ENCODE peak calls at places on chromosomes 7 and 10, in eight cellular contexts. One of them, this sample, is unnamed.

GRCh38 chr7:32357535-32358277 is 132.5 kb downstream of the LSM5 start:
- DNase-seq in cardiac muscle cell: no peak
- DNase-seq in mammary epithelial cell: peak; percentile 22
- DNase-seq in stomach: no peak
- DNase-seq in WERI-Rb-1: peak; percentile 39
- DNase-seq in epithelial cell of proximal tubule: no peak
- DNase-seq in lung: no peak
- DNase-seq in GM20000: no peak
- DNase-seq in this sample: peak; percentile 13

GRCh38 chr10:78149193-78149592 is 115.5 kb downstream of the RPS24 start:
- DNase-seq in cardiac muscle cell: no peak
- DNase-seq in mammary epithelial cell: peak; percentile 14
- DNase-seq in stomach: no peak
- DNase-seq in WERI-Rb-1: no peak
- DNase-seq in epithelial cell of proximal tubule: peak; percentile 27
- DNase-seq in lung: no peak
- DNase-seq in GM20000: no peak
- DNase-seq in this sample: no peak

GRCh38 chr7:17549406-17549805 is 251.0 kb downstream of the AHR start:
- DNase-seq in cardiac muscle cell: no peak
- DNase-seq in mammary epithelial cell: no peak
- DNase-seq in stomach: no peak
- DNase-seq in WERI-Rb-1: no peak
- DNase-seq in epithelial cell of proximal tubule: no peak
- DNase-seq in lung: no peak
- DNase-seq in GM20000: no peak
- DNase-seq in this sample: no peak

GRCh38 chr7:19489162-19489820 is 219.5 kb downstream of the POLR1F start:
- DNase-seq in cardiac muscle cell: no peak
- DNase-seq in mammary epithelial cell: no peak
- DNase-seq in stomach: no peak
- DNase-seq in WERI-Rb-1: no peak
- DNase-seq in epithelial cell of proximal tubule: no peak
- DNase-seq in lung: no peak
- DNase-seq in GM20000: no peak
- DNase-seq in this sample: no peak

GRCh38 chr10:114301951-114302710 is 63.1 kb downstream of the VWA2 start:
- DNase-seq in cardiac muscle cell: no peak
- DNase-seq in mammary epithelial cell: no peak
- DNase-seq in stomach: no peak
- DNase-seq in WERI-Rb-1: no peak
- DNase-seq in epithelial cell of proximal tubule: no peak
- DNase-seq in lung: no peak
- DNase-seq in GM20000: no peak
- DNase-seq in this sample: no peak

GRCh38 chr10:48931188-48931587 is 8.5 kb downstream of the LRRC18 start:
- DNase-seq in cardiac muscle cell: peak; percentile 36
- DNase-seq in mammary epithelial cell: no peak
- DNase-seq in stomach: no peak
- DNase-seq in WERI-Rb-1: no peak
- DNase-seq in epithelial cell of proximal tubule: no peak
- DNase-seq in lung: no peak
- DNase-seq in GM20000: no peak
- DNase-seq in this sample: no peak

GRCh38 chr7:25495342-25495855 is 267.1 kb upstream of the NPVF start:
- DNase-seq in cardiac muscle cell: peak; percentile 52
- DNase-seq in mammary epithelial cell: no peak
- DNase-seq in stomach: no peak
- DNase-seq in WERI-Rb-1: peak; percentile 53
- DNase-seq in epithelial cell of proximal tubule: no peak
- DNase-seq in lung: no peak
- DNase-seq in GM20000: no peak
- DNase-seq in this sample: no peak

GRCh38 chr10:23533212-23533611 is 94.3 kb downstream of the OTUD1 start:
- DNase-seq in cardiac muscle cell: no peak
- DNase-seq in mammary epithelial cell: no peak
- DNase-seq in stomach: no peak
- DNase-seq in WERI-Rb-1: no peak
- DNase-seq in epithelial cell of proximal tubule: no peak
- DNase-seq in lung: no peak
- DNase-seq in GM20000: no peak
- DNase-seq in this sample: no peak

GRCh38 chr10:93513091-93513490 is 16.7 kb downstream of the CEP55 start:
- DNase-seq in cardiac muscle cell: no peak
- DNase-seq in mammary epithelial cell: no peak
- DNase-seq in stomach: no peak
- DNase-seq in WERI-Rb-1: peak; percentile 50
- DNase-seq in epithelial cell of proximal tubule: no peak
- DNase-seq in lung: no peak
- DNase-seq in GM20000: no peak
- DNase-seq in this sample: no peak

GRCh38 chr7:155426543-155427410 is 31.2 kb upstream of the EN2 start:
- DNase-seq in cardiac muscle cell: no peak
- DNase-seq in mammary epithelial cell: no peak
- DNase-seq in stomach: no peak
- DNase-seq in WERI-Rb-1: no peak
- DNase-seq in epithelial cell of proximal tubule: no peak
- DNase-seq in lung: no peak
- DNase-seq in GM20000: no peak
- DNase-seq in this sample: no peak

GRCh38 chr7:98213874-98214810 is 2.9 kb downstream of the BHLHA15 start:
- DNase-seq in cardiac muscle cell: no peak
- DNase-seq in mammary epithelial cell: no peak
- DNase-seq in stomach: peak; percentile 82
- DNase-seq in WERI-Rb-1: peak; percentile 8
- DNase-seq in epithelial cell of proximal tubule: no peak
- DNase-seq in lung: no peak
- DNase-seq in GM20000: peak; percentile 49
- DNase-seq in this sample: no peak

GRCh38 chr10:114261116-114261515 is 22.1 kb downstream of the VWA2 start:
- DNase-seq in cardiac muscle cell: no peak
- DNase-seq in mammary epithelial cell: peak; percentile 86
- DNase-seq in stomach: no peak
- DNase-seq in WERI-Rb-1: no peak
- DNase-seq in epithelial cell of proximal tubule: no peak
- DNase-seq in lung: no peak
- DNase-seq in GM20000: no peak
- DNase-seq in this sample: no peak

GRCh38 chr10:100325164-100325563 is 4.9 kb downstream of the PKD2L1 start:
- DNase-seq in cardiac muscle cell: peak; percentile 74
- DNase-seq in mammary epithelial cell: no peak
- DNase-seq in stomach: no peak
- DNase-seq in WERI-Rb-1: no peak
- DNase-seq in epithelial cell of proximal tubule: no peak
- DNase-seq in lung: no peak
- DNase-seq in GM20000: no peak
- DNase-seq in this sample: peak; percentile 59

GRCh38 chr7:3922175-3922635 is 621.2 kb downstream of the SDK1 start:
- DNase-seq in cardiac muscle cell: peak; percentile 37
- DNase-seq in mammary epithelial cell: peak; percentile 70
- DNase-seq in stomach: no peak
- DNase-seq in WERI-Rb-1: peak; percentile 76
- DNase-seq in epithelial cell of proximal tubule: peak; percentile 91
- DNase-seq in lung: no peak
- DNase-seq in GM20000: no peak
- DNase-seq in this sample: peak; percentile 7

GRCh38 chr10:119165171-119166110 is at the start of gene SFXN4:
- DNase-seq in cardiac muscle cell: peak; percentile 82
- DNase-seq in mammary epithelial cell: peak; percentile 48
- DNase-seq in stomach: peak; percentile 83
- DNase-seq in WERI-Rb-1: peak; percentile 82
- DNase-seq in epithelial cell of proximal tubule: no peak
- DNase-seq in lung: peak; percentile 78
- DNase-seq in GM20000: peak; percentile 93
- DNase-seq in this sample: peak; percentile 70

GRCh38 chr10:101903827-101904520 is 60.4 kb upstream of the KCNIP2 start:
- DNase-seq in cardiac muscle cell: no peak
- DNase-seq in mammary epithelial cell: no peak
- DNase-seq in stomach: no peak
- DNase-seq in WERI-Rb-1: peak; percentile 47
- DNase-seq in epithelial cell of proximal tubule: no peak
- DNase-seq in lung: no peak
- DNase-seq in GM20000: peak; percentile 65
- DNase-seq in this sample: no peak

GRCh38 chr10:86389441-86390193 is 23.0 kb upstream of the GRID1 start:
- DNase-seq in cardiac muscle cell: peak; percentile 79
- DNase-seq in mammary epithelial cell: no peak
- DNase-seq in stomach: peak; percentile 74
- DNase-seq in WERI-Rb-1: no peak
- DNase-seq in epithelial cell of proximal tubule: no peak
- DNase-seq in lung: peak; percentile 36
- DNase-seq in GM20000: peak; percentile 89
- DNase-seq in this sample: peak; percentile 67

GRCh38 chr10:92638037-92638436 is 45.1 kb downstream of the KIF11 start:
- DNase-seq in cardiac muscle cell: no peak
- DNase-seq in mammary epithelial cell: no peak
- DNase-seq in stomach: no peak
- DNase-seq in WERI-Rb-1: no peak
- DNase-seq in epithelial cell of proximal tubule: no peak
- DNase-seq in lung: no peak
- DNase-seq in GM20000: no peak
- DNase-seq in this sample: no peak

GRCh38 chr10:13775786-13776780 is 189.3 kb downstream of the PRPF18 start:
- DNase-seq in cardiac muscle cell: no peak
- DNase-seq in mammary epithelial cell: peak; percentile 82
- DNase-seq in stomach: no peak
- DNase-seq in WERI-Rb-1: no peak
- DNase-seq in epithelial cell of proximal tubule: no peak
- DNase-seq in lung: no peak
- DNase-seq in GM20000: no peak
- DNase-seq in this sample: no peak

GRCh38 chr10:100448977-100449376 is 13.8 kb upstream of the WNT8B start:
- DNase-seq in cardiac muscle cell: no peak
- DNase-seq in mammary epithelial cell: no peak
- DNase-seq in stomach: no peak
- DNase-seq in WERI-Rb-1: no peak
- DNase-seq in epithelial cell of proximal tubule: no peak
- DNase-seq in lung: no peak
- DNase-seq in GM20000: no peak
- DNase-seq in this sample: no peak

GRCh38 chr10:58577394-58577793 is 64.7 kb downstream of the BICC1 start:
- DNase-seq in cardiac muscle cell: no peak
- DNase-seq in mammary epithelial cell: no peak
- DNase-seq in stomach: no peak
- DNase-seq in WERI-Rb-1: no peak
- DNase-seq in epithelial cell of proximal tubule: no peak
- DNase-seq in lung: no peak
- DNase-seq in GM20000: no peak
- DNase-seq in this sample: no peak

GRCh38 chr10:112177247-112177646 is 6.3 kb downstream of the GPAM start:
- DNase-seq in cardiac muscle cell: peak; percentile 55
- DNase-seq in mammary epithelial cell: no peak
- DNase-seq in stomach: no peak
- DNase-seq in WERI-Rb-1: no peak
- DNase-seq in epithelial cell of proximal tubule: no peak
- DNase-seq in lung: no peak
- DNase-seq in GM20000: no peak
- DNase-seq in this sample: no peak

GRCh38 chr10:31004611-31005193 is 27.0 kb downstream of the ZNF438 start:
- DNase-seq in cardiac muscle cell: no peak
- DNase-seq in mammary epithelial cell: peak; percentile 70
- DNase-seq in stomach: no peak
- DNase-seq in WERI-Rb-1: no peak
- DNase-seq in epithelial cell of proximal tubule: no peak
- DNase-seq in lung: no peak
- DNase-seq in GM20000: no peak
- DNase-seq in this sample: no peak

GRCh38 chr10:69896601-69897000 is 94.9 kb downstream of the COL13A1 start:
- DNase-seq in cardiac muscle cell: no peak
- DNase-seq in mammary epithelial cell: no peak
- DNase-seq in stomach: no peak
- DNase-seq in WERI-Rb-1: no peak
- DNase-seq in epithelial cell of proximal tubule: no peak
- DNase-seq in lung: no peak
- DNase-seq in GM20000: no peak
- DNase-seq in this sample: no peak

GRCh38 chr7:112104153-112104552 is 102.0 kb downstream of the DOCK4 start:
- DNase-seq in cardiac muscle cell: no peak
- DNase-seq in mammary epithelial cell: no peak
- DNase-seq in stomach: no peak
- DNase-seq in WERI-Rb-1: no peak
- DNase-seq in epithelial cell of proximal tubule: no peak
- DNase-seq in lung: no peak
- DNase-seq in GM20000: no peak
- DNase-seq in this sample: no peak

GRCh38 chr10:111233439-111233838 is 156.6 kb downstream of the ADRA2A start:
- DNase-seq in cardiac muscle cell: peak; percentile 59
- DNase-seq in mammary epithelial cell: no peak
- DNase-seq in stomach: no peak
- DNase-seq in WERI-Rb-1: no peak
- DNase-seq in epithelial cell of proximal tubule: no peak
- DNase-seq in lung: no peak
- DNase-seq in GM20000: no peak
- DNase-seq in this sample: peak; percentile 42

GRCh38 chr7:13981070-13981469 is 8.4 kb downstream of the ETV1 start:
- DNase-seq in cardiac muscle cell: peak; percentile 19
- DNase-seq in mammary epithelial cell: peak; percentile 94
- DNase-seq in stomach: peak; percentile 43
- DNase-seq in WERI-Rb-1: no peak
- DNase-seq in epithelial cell of proximal tubule: peak; percentile 97
- DNase-seq in lung: peak; percentile 65
- DNase-seq in GM20000: no peak
- DNase-seq in this sample: peak; percentile 10

GRCh38 chr10:122113161-122113944 is 124.4 kb downstream of the TACC2 start:
- DNase-seq in cardiac muscle cell: peak; percentile 80
- DNase-seq in mammary epithelial cell: peak; percentile 58
- DNase-seq in stomach: peak; percentile 69
- DNase-seq in WERI-Rb-1: peak; percentile 80
- DNase-seq in epithelial cell of proximal tubule: no peak
- DNase-seq in lung: peak; percentile 75
- DNase-seq in GM20000: peak; percentile 75
- DNase-seq in this sample: peak; percentile 76
- TF ChIP-seq CTCF in cardiac muscle cell: peak; percentile 65
- TF ChIP-seq CTCF in mammary epithelial cell: peak; percentile 79
- TF ChIP-seq CTCF in stomach: peak; percentile 46
- TF ChIP-seq CTCF in WERI-Rb-1: peak; percentile 83
- TF ChIP-seq CTCF in epithelial cell of proximal tubule: peak; percentile 59
- TF ChIP-seq CTCF in lung: no peak
- TF ChIP-seq CTCF in GM20000: no peak
- TF ChIP-seq CTCF in this sample: peak; percentile 39

GRCh38 chr10:123147635-123148413 is at the start of gene HMX2:
- DNase-seq in cardiac muscle cell: peak; percentile 51
- DNase-seq in mammary epithelial cell: peak; percentile 9
- DNase-seq in stomach: no peak
- DNase-seq in WERI-Rb-1: no peak
- DNase-seq in epithelial cell of proximal tubule: no peak
- DNase-seq in lung: no peak
- DNase-seq in GM20000: peak; percentile 85
- DNase-seq in this sample: peak; percentile 49
- TF ChIP-seq CTCF in cardiac muscle cell: no peak
- TF ChIP-seq CTCF in mammary epithelial cell: no peak
- TF ChIP-seq CTCF in stomach: no peak
- TF ChIP-seq CTCF in WERI-Rb-1: peak; percentile 16
- TF ChIP-seq CTCF in epithelial cell of proximal tubule: no peak
- TF ChIP-seq CTCF in lung: no peak
- TF ChIP-seq CTCF in GM20000: no peak
- TF ChIP-seq CTCF in this sample: no peak

GRCh38 chr7:141551080-141551772 is at the start of gene AGK:
- DNase-seq in cardiac muscle cell: peak; percentile 88
- DNase-seq in mammary epithelial cell: peak; percentile 66
- DNase-seq in stomach: peak; percentile 69
- DNase-seq in WERI-Rb-1: peak; percentile 80
- DNase-seq in epithelial cell of proximal tubule: no peak
- DNase-seq in lung: peak; percentile 71
- DNase-seq in GM20000: peak; percentile 91
- DNase-seq in this sample: peak; percentile 78
- TF ChIP-seq CTCF in cardiac muscle cell: no peak
- TF ChIP-seq CTCF in mammary epithelial cell: no peak
- TF ChIP-seq CTCF in stomach: no peak
- TF ChIP-seq CTCF in WERI-Rb-1: no peak
- TF ChIP-seq CTCF in epithelial cell of proximal tubule: no peak
- TF ChIP-seq CTCF in lung: no peak
- TF ChIP-seq CTCF in GM20000: no peak
- TF ChIP-seq CTCF in this sample: no peak

GRCh38 chr10:115432188-115432819 is 339.1 kb downstream of the ATRNL1 start:
- DNase-seq in cardiac muscle cell: peak; percentile 40
- DNase-seq in mammary epithelial cell: peak; percentile 8
- DNase-seq in stomach: no peak
- DNase-seq in WERI-Rb-1: no peak
- DNase-seq in epithelial cell of proximal tubule: no peak
- DNase-seq in lung: no peak
- DNase-seq in GM20000: no peak
- DNase-seq in this sample: no peak
- TF ChIP-seq CTCF in cardiac muscle cell: peak; percentile 17
- TF ChIP-seq CTCF in mammary epithelial cell: peak; percentile 56
- TF ChIP-seq CTCF in stomach: no peak
- TF ChIP-seq CTCF in WERI-Rb-1: peak; percentile 24
- TF ChIP-seq CTCF in epithelial cell of proximal tubule: peak; percentile 68
- TF ChIP-seq CTCF in lung: no peak
- TF ChIP-seq CTCF in GM20000: no peak
- TF ChIP-seq CTCF in this sample: no peak

This sample was measured in endothelial cell.